ENCODE peak calls at places on chromosome 13, in seven cellular contexts. D, N, H, L, E, F and I are unnamed samples.

GRCh38 chr13:39039033-39039432 is 777 bp downstream of the NHLRC3 start:
- DNase-seq in N (no peak), L (no peak), F (no peak), D (no peak), E (no peak), H (no peak), I (no peak)

GRCh38 chr13:31686660-31687430 is 52.5 kb upstream of the RXFP2 start:
- DNase-seq in E (no peak), H (no peak), N (no peak), F (no peak), L (no peak), D (no peak), I (no peak)

GRCh38 chr13:102530751-102531150 is 66.0 kb upstream of the TPP2 start:
- DNase-seq in F (no peak), E (no peak), H (no peak), L (no peak), D (no peak), N (no peak), I (no peak)

GRCh38 chr13:109870281-109871017 is 84.1 kb upstream of the IRS2 start:
- DNase-seq in E (no peak), D (no peak), N (no peak), H (no peak), L (no peak), F (no peak), I (no peak)

GRCh38 chr13:93915269-93915809 is 564.1 kb downstream of the DCT start:
- DNase-seq in N (no peak), E (no peak), F (no peak), L (peak), D (peak), H (no peak), I (no peak)

GRCh38 chr13:30020726-30021312 is 170.4 kb upstream of the UBL3 start:
- DNase-seq in H (no peak), L (no peak), F (peak), N (no peak), E (no peak), D (no peak), I (no peak)

GRCh38 chr13:51520524-51520923 is 63.7 kb upstream of the WDFY2 start:
- DNase-seq in F (peak), E (no peak), N (no peak), H (no peak), L (no peak), D (peak), I (no peak)

GRCh38 chr13:92345627-92346026 is 881.0 kb upstream of the GPC6 start:
- DNase-seq in F (no peak), H (no peak), D (no peak), E (no peak), N (no peak), L (no peak), I (no peak)

GRCh38 chr13:110831437-110832204 is 83.2 kb downstream of the ANKRD10 start:
- DNase-seq in D (no peak), L (no peak), E (no peak), H (no peak), F (no peak), N (no peak), I (no peak)

GRCh38 chr13:34696741-34697140 is 245.3 kb upstream of the NBEA start:
- DNase-seq in E (no peak), D (no peak), H (no peak), N (no peak), L (no peak), F (no peak), I (no peak)

GRCh38 chr13:97979556-97979955 is 26.1 kb downstream of the IPO5 start:
- DNase-seq in E (no peak), D (no peak), L (no peak), H (no peak), N (no peak), F (no peak), I (no peak)

GRCh38 chr13:38819596-38819995 is 132.7 kb downstream of the FREM2 start:
- DNase-seq in F (no peak), E (no peak), D (no peak), N (no peak), H (no peak), L (no peak), I (no peak)

DNA sequence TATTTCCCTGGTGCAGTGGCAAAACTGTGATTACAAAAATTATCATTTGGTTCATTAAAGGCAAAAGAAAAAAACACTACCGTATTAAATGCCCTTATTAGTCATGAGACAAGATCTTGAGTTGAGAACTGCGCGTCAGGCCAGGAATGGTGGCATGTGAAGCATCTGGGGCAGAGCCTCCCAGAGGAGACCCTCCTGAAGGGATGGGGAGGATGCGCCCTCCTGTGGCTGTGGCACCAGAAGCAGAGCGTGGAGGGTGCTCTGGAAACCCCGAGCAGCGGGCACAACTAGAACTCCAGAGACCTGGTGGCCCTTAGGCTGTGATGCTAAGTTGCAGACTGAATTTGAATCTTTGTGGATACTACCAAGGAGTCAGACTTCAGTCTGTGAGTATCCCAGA is 11.5 kb downstream of the CUL4A start:
- DNase-seq in E (no peak), L (no peak), N (no peak), F (no peak), H (no peak), D (no peak), I (no peak)
- TF ChIP-seq CTCF in E (no peak), L (peak), N (no peak), F (no peak), H (no peak), D (peak), I (no peak)

DNA sequence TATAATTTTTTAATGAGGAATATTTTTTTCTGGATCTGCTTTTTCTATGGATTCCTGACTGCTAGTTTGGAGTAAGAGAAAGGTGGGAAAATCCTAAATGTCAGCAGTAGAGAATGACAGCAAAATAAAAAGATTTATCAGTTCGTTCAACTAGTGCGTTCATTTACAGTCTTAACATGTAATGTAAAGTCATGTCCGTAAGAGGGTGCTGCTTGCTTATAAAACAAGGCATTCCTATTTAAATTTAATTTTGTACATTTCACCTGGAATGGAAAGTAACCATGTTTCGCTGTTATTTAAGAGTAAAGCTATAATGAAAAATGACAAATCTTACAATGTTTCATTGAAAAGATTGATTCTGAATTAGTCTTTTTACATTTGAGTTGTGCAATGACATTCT is 76.6 kb downstream of the ZMYM2 start:
- DNase-seq in H (no peak), E (no peak), F (peak), D (no peak), L (no peak), N (no peak), I (no peak)
- TF ChIP-seq CTCF in H (no peak), E (no peak), F (peak), D (peak), L (no peak), N (no peak), I (no peak)

GRCh38 chr13:27338816-27339215 is 68.2 kb downstream of the RASL11A start:
- DNase-seq in L (no peak), H (no peak), F (no peak), N (no peak), D (no peak), E (no peak), I (no peak)

GRCh38 chr13:27341616-27342015 is 71.0 kb downstream of the RASL11A start:
- DNase-seq in D (no peak), H (no peak), L (no peak), N (no peak), F (no peak), E (no peak), I (no peak)

GRCh38 chr13:27338207-27338606 is 67.6 kb downstream of the RASL11A start:
- DNase-seq in D (no peak), N (no peak), L (no peak), E (no peak), F (no peak), H (no peak), I (no peak)

GRCh38 chr13:27336005-27336673 is 65.5 kb downstream of the RASL11A start:
- DNase-seq in N (no peak), H (no peak), D (no peak), E (no peak), L (no peak), F (no peak), I (no peak)

GRCh38 chr13:27339299-27339698 is 68.7 kb downstream of the RASL11A start:
- DNase-seq in E (peak), D (no peak), F (peak), H (no peak), L (no peak), N (no peak), I (peak)
- TF ChIP-seq CTCF in E (peak), D (peak), F (peak), H (peak), L (peak), N (no peak), I (peak)

GRCh38 chr13:60229708-60230272 is 66.1 kb upstream of the DIAPH3 start:
- DNase-seq in H (no peak), F (no peak), E (no peak), N (no peak), D (no peak), L (no peak), I (no peak)

GRCh38 chr13:60227168-60227567 is 63.4 kb upstream of the DIAPH3 start:
- DNase-seq in E (no peak), H (no peak), L (no peak), D (no peak), F (no peak), N (no peak), I (no peak)

GRCh38 chr13:60221581-60221980 is 57.9 kb upstream of the DIAPH3 start:
- DNase-seq in N (no peak), E (no peak), F (no peak), H (no peak), D (no peak), L (no peak), I (no peak)

GRCh38 chr13:60230593-60230992 is 66.9 kb upstream of the DIAPH3 start:
- DNase-seq in H (no peak), F (no peak), L (no peak), D (no peak), E (no peak), N (no peak), I (no peak)

GRCh38 chr13:60226507-60226906 is 62.8 kb upstream of the DIAPH3 start:
- DNase-seq in F (peak), D (peak), N (no peak), H (no peak), L (no peak), E (no peak), I (no peak)
- TF ChIP-seq CTCF in F (peak), D (peak), N (no peak), H (no peak), L (peak), E (no peak), I (peak)

DNA sequence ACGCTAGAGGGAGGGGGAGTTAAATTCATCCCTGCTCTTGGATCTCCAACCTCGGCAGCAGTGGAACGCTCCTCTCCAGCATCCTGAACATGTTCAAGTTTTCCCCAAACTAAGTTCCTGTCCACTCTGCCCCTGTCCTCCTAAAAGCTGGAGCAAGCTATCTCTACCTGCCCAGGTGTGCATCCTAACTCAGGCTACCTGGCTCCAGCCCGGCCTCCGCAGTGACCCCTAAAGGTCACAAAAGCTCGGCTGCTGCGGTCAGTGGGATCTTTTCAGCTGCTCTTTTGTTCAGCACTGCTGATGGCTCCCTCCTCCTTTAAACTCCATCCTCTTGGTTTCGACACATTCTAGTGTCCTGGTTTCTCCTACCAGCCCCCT is 1.4 kb downstream of the DCUN1D2 start:
- DNase-seq in D (no peak), F (peak), L (no peak), E (no peak), N (no peak), H (no peak), I (no peak)
- TF ChIP-seq CTCF in D (no peak), F (peak), L (no peak), E (no peak), N (no peak), H (no peak), I (no peak)